ENCODE peak calls at places on chromosomes 2 and 18, in six cellular contexts. D is right atrium auricular region, N is A549, U is kidney, L is neural progenitor cell, I is SK-N-SH. F is an unnamed sample. For H3K4me1, the result is how much of the 10 kb centered on the place peaks cover.

GRCh38 chr2:8575011-8575750 is 106.7 kb upstream of the ID2 start:
- DNase-seq in D (no peak), N (no peak), U (no peak), L (no peak), I (peak), F (peak)

GRCh38 chr2:225637199-225637598 is 237.7 kb downstream of the NYAP2 start:
- DNase-seq in D (no peak), N (no peak), U (no peak), L (no peak), I (no peak), F (no peak)

GRCh38 chr2:126614529-126615279 is 41.3 kb upstream of the GYPC start:
- DNase-seq in D (no peak), N (no peak), U (no peak), L (no peak), I (no peak), F (no peak)

GRCh38 chr18:26510337-26510736 is 38.0 kb downstream of the KCTD1 start:
- DNase-seq in D (no peak), N (no peak), U (no peak), L (no peak), I (peak), F (no peak)

GRCh38 chr2:166700079-166700478 is 188.2 kb upstream of the XIRP2 start:
- DNase-seq in D (no peak), N (no peak), U (no peak), L (no peak), I (peak), F (no peak)

GRCh38 chr2:145022021-145022670 is 502.2 kb upstream of the ZEB2 start:
- DNase-seq in D (no peak), N (peak), U (no peak), L (no peak), I (no peak), F (no peak)

GRCh38 chr18:49319590-49319989 is 140.9 kb downstream of the DYM start:
- DNase-seq in D (no peak), N (no peak), U (no peak), L (no peak), I (no peak), F (no peak)

GRCh38 chr18:48300463-48300961 is 108.7 kb downstream of the ZBTB7C start:
- DNase-seq in D (no peak), N (peak), U (no peak), L (peak), I (no peak), F (no peak)

GRCh38 chr2:105797298-105797819 is 52.6 kb downstream of the NCK2 start:
- DNase-seq in D (no peak), N (no peak), U (no peak), L (no peak), I (no peak), F (peak)

GRCh38 chr2:20615466-20616241 is 35.2 kb downstream of the HS1BP3 start:
- DNase-seq in D (no peak), N (no peak), U (peak), L (no peak), I (no peak), F (no peak)

GRCh38 chr18:78861706-78862105 is 117.9 kb upstream of the SALL3 start:
- DNase-seq in D (no peak), N (no peak), U (no peak), L (peak), I (no peak), F (no peak)

GRCh38 chr18:70491734-70492348 is 203.0 kb downstream of the SOCS6 start:
- DNase-seq in D (no peak), N (peak), U (no peak), L (peak), I (peak), F (peak)

GRCh38 chr2:113273031-113273551 is 5.6 kb downstream of the PAX8 start:
- DNase-seq in D (no peak), N (peak), U (no peak), L (peak), I (peak), F (peak)
- TF ChIP-seq CTCF in D (no peak), N (no peak), U (peak), L (peak), I (no peak), F (peak)

GRCh38 chr2:45699032-45699658 is 47.7 kb downstream of the PRKCE start:
- DNase-seq in D (no peak), N (no peak), U (no peak), L (peak), I (no peak), F (no peak)

GRCh38 chr2:45700407-45701013 is 49.0 kb downstream of the PRKCE start:
- DNase-seq in D (no peak), N (no peak), U (no peak), L (no peak), I (no peak), F (no peak)

GRCh38 chr2:45697190-45697589 is 45.7 kb downstream of the PRKCE start:
- DNase-seq in D (no peak), N (no peak), U (no peak), L (no peak), I (no peak), F (no peak)

GRCh38 chr2:45696708-45697107 is 45.2 kb downstream of the PRKCE start:
- DNase-seq in D (no peak), N (no peak), U (no peak), L (no peak), I (peak), F (no peak)

DNA sequence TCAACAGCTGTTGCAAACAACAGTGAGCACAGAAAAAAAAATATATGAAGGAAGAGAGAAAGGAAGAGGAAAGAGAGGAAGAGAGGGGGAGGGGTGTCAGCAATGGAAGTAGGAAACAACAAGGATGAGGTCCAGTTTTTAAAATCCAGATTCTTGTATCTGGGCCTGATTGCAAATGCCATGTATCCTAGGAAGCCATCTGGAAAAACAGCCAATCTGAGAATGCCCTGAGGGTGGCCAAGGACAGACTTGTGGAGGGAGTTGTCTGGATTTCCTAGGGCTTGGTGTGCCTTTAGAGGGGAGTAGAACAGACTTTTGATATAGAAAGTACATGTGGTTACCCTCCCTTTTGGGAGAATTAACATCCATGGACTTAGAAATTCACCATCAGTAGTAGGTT is 47.1 kb downstream of the PRKCE start:
- DNase-seq in D (no peak), N (no peak), U (no peak), L (no peak), I (peak), F (no peak)
- H3K4me1 ChIP-seq in D (under half), N (under half), U (under half), L (under half), I (under half), F (under half)

GRCh38 chr2:146301287-146301686 is 1543.5 kb upstream of the ACVR2A start:
- DNase-seq in D (no peak), N (no peak), U (no peak), L (no peak), I (no peak), F (no peak)

DNA sequence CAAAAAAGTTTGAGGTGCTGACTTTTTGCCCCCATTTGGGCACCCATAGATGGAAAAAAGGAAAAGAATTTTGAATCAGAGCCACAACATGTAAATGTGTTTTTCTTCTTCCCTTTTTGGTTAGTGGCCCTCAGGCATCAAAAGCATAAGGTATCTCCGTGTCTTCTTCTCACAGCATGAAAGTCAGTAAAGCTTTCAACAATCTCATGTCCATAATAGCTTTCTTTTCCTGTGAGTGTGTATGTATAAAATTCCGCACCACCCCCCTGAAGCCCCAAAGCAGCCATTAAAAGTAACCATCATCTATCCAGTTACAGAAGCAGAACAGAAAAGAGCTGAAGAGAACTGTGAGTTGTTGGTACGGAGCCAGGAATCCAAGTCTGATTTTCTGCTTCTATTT is 1539.7 kb upstream of the ACVR2A start:
- DNase-seq in D (no peak), N (no peak), U (no peak), L (no peak), I (no peak), F (no peak)
- H3K27ac ChIP-seq in D (no peak), N (no peak), U (no peak), L (no peak), I (no peak), F (no peak)

GRCh38 chr2:86297382-86298147 is 39.9 kb downstream of the REEP1 start:
- DNase-seq in D (no peak), N (peak), U (no peak), L (no peak), I (no peak), F (no peak)
- TF ChIP-seq CTCF in D (peak), N (peak), U (peak), L (peak), I (peak), F (no peak)

DNA sequence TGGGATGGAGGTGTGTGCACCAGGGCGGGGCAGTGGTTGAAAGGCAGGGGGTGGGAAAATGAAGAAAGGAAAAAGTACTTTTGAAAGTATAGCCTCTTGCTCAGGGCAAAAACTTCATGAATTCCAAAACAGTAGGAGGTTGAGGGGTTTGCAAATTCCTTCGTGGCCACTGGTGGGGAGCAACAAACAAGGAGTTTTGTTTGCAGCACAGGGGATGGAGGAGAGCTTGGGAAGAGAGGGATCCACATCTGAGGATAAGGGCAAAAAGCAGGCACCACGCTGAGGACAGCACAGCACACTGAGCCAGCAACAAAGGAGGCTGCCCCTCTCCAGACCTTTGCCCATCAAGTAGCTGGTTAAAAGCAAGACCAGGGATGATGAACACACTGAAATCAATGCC is 149.0 kb downstream of the TCF4 start:
- DNase-seq in D (no peak), N (no peak), U (no peak), L (peak), I (no peak), F (no peak)
- H3K4me1 ChIP-seq in D (under half), N (under half), U (under half), L (half or more), I (under half), F (under half)

GRCh38 chr18:37289423-37289822 is 276.2 kb downstream of the CELF4 start:
- DNase-seq in D (no peak), N (no peak), U (no peak), L (no peak), I (no peak), F (no peak)
- H3K27ac ChIP-seq in D (no peak), N (no peak), U (no peak), L (no peak), I (no peak), F (no peak)

DNA sequence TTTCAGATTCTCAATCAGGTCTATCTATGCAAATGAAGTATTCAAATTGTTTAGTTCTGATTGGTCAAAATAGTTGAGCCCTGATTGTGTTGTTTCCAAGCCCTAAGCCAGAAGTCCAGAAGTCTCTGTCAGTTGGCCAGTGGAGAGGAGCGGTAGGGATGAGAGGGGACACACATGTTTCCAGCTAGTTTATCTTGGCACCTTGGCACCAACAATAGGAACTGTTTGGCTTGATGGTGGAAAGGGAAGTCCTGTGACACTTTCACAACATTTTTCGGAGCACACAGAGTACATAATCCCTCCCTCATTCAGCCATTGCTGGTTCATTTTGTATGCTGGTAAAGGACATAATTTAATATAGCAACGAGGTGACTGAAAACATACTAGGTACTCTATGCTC is 1661.6 kb downstream of the SUCLG1 start:
- DNase-seq in D (no peak), N (no peak), U (no peak), L (no peak), I (no peak), F (no peak)
- TF ChIP-seq CTCF in D (no peak), N (no peak), U (no peak), L (no peak), I (no peak), F (no peak)

F was measured in CD8-positive, alpha-beta T cell.